ENCODE peak calls at places on chromosomes 16 and 17, in five cellular contexts. One of them, this sample, is unnamed.

GRCh38 chr16:64700628-64701027 is 421.2 kb downstream of the CDH11 start:
- DNase-seq in activated CD4-positive, alpha-beta T cell treated with anti-CD3 and anti-CD28 coated beads, Interleukin-2, amount 10 ng/mL, durations not matched to agents 7 days and 5 days: no peak
- DNase-seq in mammary epithelial cell: no peak
- DNase-seq in astrocyte: no peak
- DNase-seq in stimulated activated CD8-positive, alpha-beta memory T cell treated with anti-CD3 and anti-CD28 coated beads, Interleukin-7, amount 100 ng/mL, for 48 hours: no peak
- DNase-seq in this sample: no peak

GRCh38 chr16:84357191-84357651 is 11.1 kb upstream of the ATP2C2 start:
- DNase-seq in activated CD4-positive, alpha-beta T cell treated with anti-CD3 and anti-CD28 coated beads, Interleukin-2, amount 10 ng/mL, durations not matched to agents 7 days and 5 days: no peak
- DNase-seq in mammary epithelial cell: peak; percentile 93
- DNase-seq in astrocyte: peak; percentile 65
- DNase-seq in stimulated activated CD8-positive, alpha-beta memory T cell treated with anti-CD3 and anti-CD28 coated beads, Interleukin-7, amount 100 ng/mL, for 48 hours: no peak
- DNase-seq in this sample: no peak

GRCh38 chr16:53768167-53768566 is 64.2 kb downstream of the FTO start:
- DNase-seq in activated CD4-positive, alpha-beta T cell treated with anti-CD3 and anti-CD28 coated beads, Interleukin-2, amount 10 ng/mL, durations not matched to agents 7 days and 5 days: no peak
- DNase-seq in mammary epithelial cell: no peak
- DNase-seq in astrocyte: no peak
- DNase-seq in stimulated activated CD8-positive, alpha-beta memory T cell treated with anti-CD3 and anti-CD28 coated beads, Interleukin-7, amount 100 ng/mL, for 48 hours: no peak
- DNase-seq in this sample: no peak

GRCh38 chr17:80517641-80518040 is 27.0 kb upstream of the RPTOR start:
- DNase-seq in activated CD4-positive, alpha-beta T cell treated with anti-CD3 and anti-CD28 coated beads, Interleukin-2, amount 10 ng/mL, durations not matched to agents 7 days and 5 days: no peak
- DNase-seq in mammary epithelial cell: peak; percentile 38
- DNase-seq in astrocyte: no peak
- DNase-seq in stimulated activated CD8-positive, alpha-beta memory T cell treated with anti-CD3 and anti-CD28 coated beads, Interleukin-7, amount 100 ng/mL, for 48 hours: no peak
- DNase-seq in this sample: no peak

GRCh38 chr17:20967776-20968175 is 75.0 kb downstream of the USP22 start:
- DNase-seq in activated CD4-positive, alpha-beta T cell treated with anti-CD3 and anti-CD28 coated beads, Interleukin-2, amount 10 ng/mL, durations not matched to agents 7 days and 5 days: no peak
- DNase-seq in mammary epithelial cell: no peak
- DNase-seq in astrocyte: no peak
- DNase-seq in stimulated activated CD8-positive, alpha-beta memory T cell treated with anti-CD3 and anti-CD28 coated beads, Interleukin-7, amount 100 ng/mL, for 48 hours: no peak
- DNase-seq in this sample: no peak

GRCh38 chr16:311725-312124 is 28.8 kb downstream of the PDIA2 start:
- DNase-seq in activated CD4-positive, alpha-beta T cell treated with anti-CD3 and anti-CD28 coated beads, Interleukin-2, amount 10 ng/mL, durations not matched to agents 7 days and 5 days: no peak
- DNase-seq in mammary epithelial cell: no peak
- DNase-seq in astrocyte: no peak
- DNase-seq in stimulated activated CD8-positive, alpha-beta memory T cell treated with anti-CD3 and anti-CD28 coated beads, Interleukin-7, amount 100 ng/mL, for 48 hours: no peak
- DNase-seq in this sample: no peak

GRCh38 chr17:30333503-30334240 is at the start of gene TMIGD1:
- DNase-seq in activated CD4-positive, alpha-beta T cell treated with anti-CD3 and anti-CD28 coated beads, Interleukin-2, amount 10 ng/mL, durations not matched to agents 7 days and 5 days: no peak
- DNase-seq in mammary epithelial cell: peak; percentile 70
- DNase-seq in astrocyte: no peak
- DNase-seq in stimulated activated CD8-positive, alpha-beta memory T cell treated with anti-CD3 and anti-CD28 coated beads, Interleukin-7, amount 100 ng/mL, for 48 hours: no peak
- DNase-seq in this sample: no peak

GRCh38 chr17:69959291-69959690 is 115.7 kb upstream of the KCNJ16 start:
- DNase-seq in activated CD4-positive, alpha-beta T cell treated with anti-CD3 and anti-CD28 coated beads, Interleukin-2, amount 10 ng/mL, durations not matched to agents 7 days and 5 days: no peak
- DNase-seq in mammary epithelial cell: no peak
- DNase-seq in astrocyte: peak; percentile 50
- DNase-seq in stimulated activated CD8-positive, alpha-beta memory T cell treated with anti-CD3 and anti-CD28 coated beads, Interleukin-7, amount 100 ng/mL, for 48 hours: no peak
- DNase-seq in this sample: no peak

GRCh38 chr17:43699438-43699756 is 37.7 kb upstream of the MEOX1 start:
- DNase-seq in activated CD4-positive, alpha-beta T cell treated with anti-CD3 and anti-CD28 coated beads, Interleukin-2, amount 10 ng/mL, durations not matched to agents 7 days and 5 days: no peak
- DNase-seq in mammary epithelial cell: no peak
- DNase-seq in astrocyte: no peak
- DNase-seq in stimulated activated CD8-positive, alpha-beta memory T cell treated with anti-CD3 and anti-CD28 coated beads, Interleukin-7, amount 100 ng/mL, for 48 hours: no peak
- DNase-seq in this sample: no peak

GRCh38 chr16:57256601-57257395 is 11.7 kb downstream of the ARL2BP start:
- DNase-seq in activated CD4-positive, alpha-beta T cell treated with anti-CD3 and anti-CD28 coated beads, Interleukin-2, amount 10 ng/mL, durations not matched to agents 7 days and 5 days: no peak
- DNase-seq in mammary epithelial cell: no peak
- DNase-seq in astrocyte: no peak
- DNase-seq in stimulated activated CD8-positive, alpha-beta memory T cell treated with anti-CD3 and anti-CD28 coated beads, Interleukin-7, amount 100 ng/mL, for 48 hours: no peak
- DNase-seq in this sample: no peak

GRCh38 chr17:9513266-9513665 is 62.4 kb downstream of the STX8 start:
- DNase-seq in activated CD4-positive, alpha-beta T cell treated with anti-CD3 and anti-CD28 coated beads, Interleukin-2, amount 10 ng/mL, durations not matched to agents 7 days and 5 days: no peak
- DNase-seq in mammary epithelial cell: no peak
- DNase-seq in astrocyte: no peak
- DNase-seq in stimulated activated CD8-positive, alpha-beta memory T cell treated with anti-CD3 and anti-CD28 coated beads, Interleukin-7, amount 100 ng/mL, for 48 hours: no peak
- DNase-seq in this sample: no peak

GRCh38 chr16:31436221-31437045 is 6.2 kb downstream of the ZNF843 start:
- DNase-seq in activated CD4-positive, alpha-beta T cell treated with anti-CD3 and anti-CD28 coated beads, Interleukin-2, amount 10 ng/mL, durations not matched to agents 7 days and 5 days: no peak
- DNase-seq in mammary epithelial cell: no peak
- DNase-seq in astrocyte: no peak
- DNase-seq in stimulated activated CD8-positive, alpha-beta memory T cell treated with anti-CD3 and anti-CD28 coated beads, Interleukin-7, amount 100 ng/mL, for 48 hours: no peak
- DNase-seq in this sample: no peak

GRCh38 chr16:24180451-24180850 is 75.7 kb upstream of the CACNG3 start:
- DNase-seq in activated CD4-positive, alpha-beta T cell treated with anti-CD3 and anti-CD28 coated beads, Interleukin-2, amount 10 ng/mL, durations not matched to agents 7 days and 5 days: no peak
- DNase-seq in mammary epithelial cell: no peak
- DNase-seq in astrocyte: no peak
- DNase-seq in stimulated activated CD8-positive, alpha-beta memory T cell treated with anti-CD3 and anti-CD28 coated beads, Interleukin-7, amount 100 ng/mL, for 48 hours: no peak
- DNase-seq in this sample: no peak

GRCh38 chr17:2924211-2924610 is 128.0 kb downstream of the RAP1GAP2 start:
- DNase-seq in activated CD4-positive, alpha-beta T cell treated with anti-CD3 and anti-CD28 coated beads, Interleukin-2, amount 10 ng/mL, durations not matched to agents 7 days and 5 days: no peak
- DNase-seq in mammary epithelial cell: peak; percentile 20
- DNase-seq in astrocyte: peak; percentile 47
- DNase-seq in stimulated activated CD8-positive, alpha-beta memory T cell treated with anti-CD3 and anti-CD28 coated beads, Interleukin-7, amount 100 ng/mL, for 48 hours: no peak
- DNase-seq in this sample: no peak

GRCh38 chr16:30069575-30070462 is 4.3 kb downstream of the ALDOA start:
- DNase-seq in activated CD4-positive, alpha-beta T cell treated with anti-CD3 and anti-CD28 coated beads, Interleukin-2, amount 10 ng/mL, durations not matched to agents 7 days and 5 days: no peak
- DNase-seq in mammary epithelial cell: no peak
- DNase-seq in astrocyte: peak; percentile 36
- DNase-seq in stimulated activated CD8-positive, alpha-beta memory T cell treated with anti-CD3 and anti-CD28 coated beads, Interleukin-7, amount 100 ng/mL, for 48 hours: no peak
- DNase-seq in this sample: no peak

GRCh38 chr16:86566601-86566965 is at the start of gene FOXC2:
- DNase-seq in activated CD4-positive, alpha-beta T cell treated with anti-CD3 and anti-CD28 coated beads, Interleukin-2, amount 10 ng/mL, durations not matched to agents 7 days and 5 days: peak; percentile 28
- DNase-seq in mammary epithelial cell: peak; percentile 89
- DNase-seq in astrocyte: peak; percentile 92
- DNase-seq in stimulated activated CD8-positive, alpha-beta memory T cell treated with anti-CD3 and anti-CD28 coated beads, Interleukin-7, amount 100 ng/mL, for 48 hours: no peak
- DNase-seq in this sample: peak; percentile 85

GRCh38 chr17:75505640-75506039 is 9.7 kb downstream of the CASKIN2 start:
- DNase-seq in activated CD4-positive, alpha-beta T cell treated with anti-CD3 and anti-CD28 coated beads, Interleukin-2, amount 10 ng/mL, durations not matched to agents 7 days and 5 days: no peak
- DNase-seq in mammary epithelial cell: no peak
- DNase-seq in astrocyte: no peak
- DNase-seq in stimulated activated CD8-positive, alpha-beta memory T cell treated with anti-CD3 and anti-CD28 coated beads, Interleukin-7, amount 100 ng/mL, for 48 hours: no peak
- DNase-seq in this sample: no peak

GRCh38 chr17:49779730-49780220 is 8.7 kb upstream of the KAT7 start:
- DNase-seq in activated CD4-positive, alpha-beta T cell treated with anti-CD3 and anti-CD28 coated beads, Interleukin-2, amount 10 ng/mL, durations not matched to agents 7 days and 5 days: peak; percentile 27
- DNase-seq in mammary epithelial cell: peak; percentile 81
- DNase-seq in astrocyte: peak; percentile 98
- DNase-seq in stimulated activated CD8-positive, alpha-beta memory T cell treated with anti-CD3 and anti-CD28 coated beads, Interleukin-7, amount 100 ng/mL, for 48 hours: no peak
- DNase-seq in this sample: no peak

GRCh38 chr17:68709461-68709860 is 108.3 kb upstream of the FAM20A start:
- DNase-seq in activated CD4-positive, alpha-beta T cell treated with anti-CD3 and anti-CD28 coated beads, Interleukin-2, amount 10 ng/mL, durations not matched to agents 7 days and 5 days: no peak
- DNase-seq in mammary epithelial cell: no peak
- DNase-seq in astrocyte: no peak
- DNase-seq in stimulated activated CD8-positive, alpha-beta memory T cell treated with anti-CD3 and anti-CD28 coated beads, Interleukin-7, amount 100 ng/mL, for 48 hours: no peak
- DNase-seq in this sample: no peak

GRCh38 chr17:69265873-69266272 is 37.2 kb upstream of the ABCA10 start:
- DNase-seq in activated CD4-positive, alpha-beta T cell treated with anti-CD3 and anti-CD28 coated beads, Interleukin-2, amount 10 ng/mL, durations not matched to agents 7 days and 5 days: no peak
- DNase-seq in mammary epithelial cell: no peak
- DNase-seq in astrocyte: no peak
- DNase-seq in stimulated activated CD8-positive, alpha-beta memory T cell treated with anti-CD3 and anti-CD28 coated beads, Interleukin-7, amount 100 ng/mL, for 48 hours: no peak
- DNase-seq in this sample: no peak

GRCh38 chr17:57782051-57782490 is 37.0 kb upstream of the CCDC182 start:
- DNase-seq in activated CD4-positive, alpha-beta T cell treated with anti-CD3 and anti-CD28 coated beads, Interleukin-2, amount 10 ng/mL, durations not matched to agents 7 days and 5 days: no peak
- DNase-seq in mammary epithelial cell: no peak
- DNase-seq in astrocyte: no peak
- DNase-seq in stimulated activated CD8-positive, alpha-beta memory T cell treated with anti-CD3 and anti-CD28 coated beads, Interleukin-7, amount 100 ng/mL, for 48 hours: no peak
- DNase-seq in this sample: no peak

GRCh38 chr16:88566158-88566557 is 4.0 kb upstream of the ZC3H18 start:
- DNase-seq in activated CD4-positive, alpha-beta T cell treated with anti-CD3 and anti-CD28 coated beads, Interleukin-2, amount 10 ng/mL, durations not matched to agents 7 days and 5 days: no peak
- DNase-seq in mammary epithelial cell: peak; percentile 49
- DNase-seq in astrocyte: peak; percentile 65
- DNase-seq in stimulated activated CD8-positive, alpha-beta memory T cell treated with anti-CD3 and anti-CD28 coated beads, Interleukin-7, amount 100 ng/mL, for 48 hours: peak; percentile 55
- DNase-seq in this sample: no peak

GRCh38 chr17:3527896-3528603 is 29.6 kb downstream of the TRPV3 start:
- DNase-seq in activated CD4-positive, alpha-beta T cell treated with anti-CD3 and anti-CD28 coated beads, Interleukin-2, amount 10 ng/mL, durations not matched to agents 7 days and 5 days: no peak
- DNase-seq in mammary epithelial cell: no peak
- DNase-seq in astrocyte: no peak
- DNase-seq in stimulated activated CD8-positive, alpha-beta memory T cell treated with anti-CD3 and anti-CD28 coated beads, Interleukin-7, amount 100 ng/mL, for 48 hours: no peak
- DNase-seq in this sample: no peak

GRCh38 chr17:36592711-36593321 is 1.1 kb downstream of the DHRS11 start:
- DNase-seq in activated CD4-positive, alpha-beta T cell treated with anti-CD3 and anti-CD28 coated beads, Interleukin-2, amount 10 ng/mL, durations not matched to agents 7 days and 5 days: no peak
- DNase-seq in mammary epithelial cell: no peak
- DNase-seq in astrocyte: no peak
- DNase-seq in stimulated activated CD8-positive, alpha-beta memory T cell treated with anti-CD3 and anti-CD28 coated beads, Interleukin-7, amount 100 ng/mL, for 48 hours: no peak
- DNase-seq in this sample: no peak

This sample was measured in thoracic aorta.